ENCODE peak calls at places on chromosomes 2 and 18, in five cellular contexts. One of them, this sample, is unnamed.

GRCh38 chr2:29417630-29418029 is 302.4 kb downstream of the CLIP4 start:
- DNase-seq in IMR-90: no peak
- DNase-seq in body of pancreas: no peak
- DNase-seq in endodermal cell: no peak
- DNase-seq in tibial nerve: no peak
- DNase-seq in this sample: no peak

GRCh38 chr18:3970929-3971328 is 484.2 kb downstream of the DLGAP1 start:
- DNase-seq in IMR-90: no peak
- DNase-seq in body of pancreas: no peak
- DNase-seq in endodermal cell: no peak
- DNase-seq in tibial nerve: no peak
- DNase-seq in this sample: no peak

GRCh38 chr2:26455801-26456700 is 21.9 kb downstream of the OTOF start:
- DNase-seq in IMR-90: no peak
- DNase-seq in body of pancreas: peak
- DNase-seq in endodermal cell: peak
- DNase-seq in tibial nerve: no peak
- DNase-seq in this sample: no peak

GRCh38 chr2:234451242-234451641 is 45.6 kb downstream of the ARL4C start:
- DNase-seq in IMR-90: no peak
- DNase-seq in body of pancreas: no peak
- DNase-seq in endodermal cell: no peak
- DNase-seq in tibial nerve: no peak
- DNase-seq in this sample: no peak

GRCh38 chr2:240916571-240917008 is 10.5 kb downstream of the CROCC2 start:
- DNase-seq in IMR-90: peak
- DNase-seq in body of pancreas: peak
- DNase-seq in endodermal cell: peak
- DNase-seq in tibial nerve: peak
- DNase-seq in this sample: no peak

GRCh38 chr2:26001743-26002341 is 19.5 kb upstream of the KIF3C start:
- DNase-seq in IMR-90: peak
- DNase-seq in body of pancreas: peak
- DNase-seq in endodermal cell: no peak
- DNase-seq in tibial nerve: peak
- DNase-seq in this sample: no peak

GRCh38 chr2:148900350-148900749 is 25.3 kb downstream of the KIF5C start:
- DNase-seq in IMR-90: no peak
- DNase-seq in body of pancreas: no peak
- DNase-seq in endodermal cell: no peak
- DNase-seq in tibial nerve: no peak
- DNase-seq in this sample: no peak

GRCh38 chr2:120831106-120831505 is 95.4 kb downstream of the GLI2 start:
- DNase-seq in IMR-90: no peak
- DNase-seq in body of pancreas: no peak
- DNase-seq in endodermal cell: no peak
- DNase-seq in tibial nerve: no peak
- DNase-seq in this sample: no peak

GRCh38 chr2:61151434-61151833 is 10.6 kb upstream of the C2orf74 start:
- DNase-seq in IMR-90: peak
- DNase-seq in body of pancreas: no peak
- DNase-seq in endodermal cell: no peak
- DNase-seq in tibial nerve: no peak
- DNase-seq in this sample: no peak

GRCh38 chr2:47344890-47345583 is 57.9 kb upstream of the MSH2 start:
- DNase-seq in IMR-90: peak
- DNase-seq in body of pancreas: peak
- DNase-seq in endodermal cell: peak
- DNase-seq in tibial nerve: no peak
- DNase-seq in this sample: no peak

GRCh38 chr2:98935111-98935770 is 784 bp downstream of the CRACDL start:
- DNase-seq in IMR-90: no peak
- DNase-seq in body of pancreas: no peak
- DNase-seq in endodermal cell: peak
- DNase-seq in tibial nerve: no peak
- DNase-seq in this sample: no peak

GRCh38 chr2:157785866-157786662 is 90.1 kb downstream of the ACVR1 start:
- DNase-seq in IMR-90: peak
- DNase-seq in body of pancreas: no peak
- DNase-seq in endodermal cell: no peak
- DNase-seq in tibial nerve: no peak
- DNase-seq in this sample: no peak

GRCh38 chr2:59080465-59081181 is 839.5 kb upstream of the FANCL start:
- DNase-seq in IMR-90: no peak
- DNase-seq in body of pancreas: no peak
- DNase-seq in endodermal cell: no peak
- DNase-seq in tibial nerve: no peak
- DNase-seq in this sample: no peak

GRCh38 chr2:127678991-127679390 is 3.7 kb upstream of the LIMS2 start:
- DNase-seq in IMR-90: no peak
- DNase-seq in body of pancreas: no peak
- DNase-seq in endodermal cell: peak
- DNase-seq in tibial nerve: no peak
- DNase-seq in this sample: no peak

GRCh38 chr2:236919209-236919608 is 166.5 kb upstream of the COPS8 start:
- DNase-seq in IMR-90: peak
- DNase-seq in body of pancreas: peak
- DNase-seq in endodermal cell: no peak
- DNase-seq in tibial nerve: no peak
- DNase-seq in this sample: no peak

GRCh38 chr18:27136208-27136535 is 48.9 kb downstream of the CHST9 start:
- DNase-seq in IMR-90: no peak
- DNase-seq in body of pancreas: peak
- DNase-seq in endodermal cell: peak
- DNase-seq in tibial nerve: no peak
- DNase-seq in this sample: no peak

GRCh38 chr2:23453936-23454460 is 69.0 kb downstream of the KLHL29 start:
- DNase-seq in IMR-90: no peak
- DNase-seq in body of pancreas: no peak
- DNase-seq in endodermal cell: no peak
- DNase-seq in tibial nerve: no peak
- DNase-seq in this sample: no peak

GRCh38 chr2:233208382-233209116 is 42.9 kb upstream of the ATG16L1 start:
- DNase-seq in IMR-90: no peak
- DNase-seq in body of pancreas: no peak
- DNase-seq in endodermal cell: no peak
- DNase-seq in tibial nerve: no peak
- DNase-seq in this sample: no peak

GRCh38 chr2:39304729-39305128 is 61.0 kb upstream of the CDKL4 start:
- DNase-seq in IMR-90: no peak
- DNase-seq in body of pancreas: no peak
- DNase-seq in endodermal cell: no peak
- DNase-seq in tibial nerve: no peak
- DNase-seq in this sample: no peak

GRCh38 chr2:176405477-176405876 is 136.2 kb downstream of the MTX2 start:
- DNase-seq in IMR-90: no peak
- DNase-seq in body of pancreas: no peak
- DNase-seq in endodermal cell: no peak
- DNase-seq in tibial nerve: no peak
- DNase-seq in this sample: no peak

GRCh38 chr2:121880283-121880682 is 124.8 kb downstream of the TSN start:
- DNase-seq in IMR-90: no peak
- DNase-seq in body of pancreas: no peak
- DNase-seq in endodermal cell: no peak
- DNase-seq in tibial nerve: no peak
- DNase-seq in this sample: no peak

GRCh38 chr18:48459016-48459415 is 49.8 kb upstream of the ZBTB7C start:
- DNase-seq in IMR-90: no peak
- DNase-seq in body of pancreas: peak
- DNase-seq in endodermal cell: no peak
- DNase-seq in tibial nerve: no peak
- DNase-seq in this sample: peak

GRCh38 chr2:196499686-196500085 is 139.8 kb upstream of the CCDC150 start:
- DNase-seq in IMR-90: no peak
- DNase-seq in body of pancreas: no peak
- DNase-seq in endodermal cell: no peak
- DNase-seq in tibial nerve: no peak
- DNase-seq in this sample: no peak

GRCh38 chr2:54575379-54575888 is 119.3 kb downstream of the SPTBN1 start:
- DNase-seq in IMR-90: peak
- DNase-seq in body of pancreas: peak
- DNase-seq in endodermal cell: no peak
- DNase-seq in tibial nerve: no peak
- DNase-seq in this sample: no peak

GRCh38 chr18:9017900-9018217 is 84.6 kb upstream of the NDUFV2 start:
- DNase-seq in IMR-90: peak
- DNase-seq in body of pancreas: peak
- DNase-seq in endodermal cell: no peak
- DNase-seq in tibial nerve: no peak
- DNase-seq in this sample: no peak

GRCh38 chr2:104885119-104885777 is 31.3 kb downstream of the POU3F3 start:
- DNase-seq in IMR-90: no peak
- DNase-seq in body of pancreas: no peak
- DNase-seq in endodermal cell: no peak
- DNase-seq in tibial nerve: no peak
- DNase-seq in this sample: peak

GRCh38 chr2:33804155-33804554 is 205.1 kb upstream of the FAM98A start:
- DNase-seq in IMR-90: no peak
- DNase-seq in body of pancreas: no peak
- DNase-seq in endodermal cell: no peak
- DNase-seq in tibial nerve: no peak
- DNase-seq in this sample: no peak

GRCh38 chr2:146890491-146890890 is 954.3 kb upstream of the ACVR2A start:
- DNase-seq in IMR-90: no peak
- DNase-seq in body of pancreas: no peak
- DNase-seq in endodermal cell: no peak
- DNase-seq in tibial nerve: no peak
- DNase-seq in this sample: no peak

GRCh38 chr2:227477291-227477690 is 5.3 kb downstream of the AGFG1 start:
- DNase-seq in IMR-90: peak
- DNase-seq in body of pancreas: no peak
- DNase-seq in endodermal cell: no peak
- DNase-seq in tibial nerve: no peak
- DNase-seq in this sample: no peak

GRCh38 chr2:227485429-227485828 is 13.5 kb downstream of the AGFG1 start:
- DNase-seq in IMR-90: no peak
- DNase-seq in body of pancreas: no peak
- DNase-seq in endodermal cell: no peak
- DNase-seq in tibial nerve: no peak
- DNase-seq in this sample: no peak

GRCh38 chr2:227482638-227483340 is 10.8 kb downstream of the AGFG1 start:
- DNase-seq in IMR-90: no peak
- DNase-seq in body of pancreas: no peak
- DNase-seq in endodermal cell: no peak
- DNase-seq in tibial nerve: no peak
- DNase-seq in this sample: no peak

GRCh38 chr2:227480528-227480927 is 8.6 kb downstream of the AGFG1 start:
- DNase-seq in IMR-90: no peak
- DNase-seq in body of pancreas: no peak
- DNase-seq in endodermal cell: no peak
- DNase-seq in tibial nerve: no peak
- DNase-seq in this sample: no peak

DNA sequence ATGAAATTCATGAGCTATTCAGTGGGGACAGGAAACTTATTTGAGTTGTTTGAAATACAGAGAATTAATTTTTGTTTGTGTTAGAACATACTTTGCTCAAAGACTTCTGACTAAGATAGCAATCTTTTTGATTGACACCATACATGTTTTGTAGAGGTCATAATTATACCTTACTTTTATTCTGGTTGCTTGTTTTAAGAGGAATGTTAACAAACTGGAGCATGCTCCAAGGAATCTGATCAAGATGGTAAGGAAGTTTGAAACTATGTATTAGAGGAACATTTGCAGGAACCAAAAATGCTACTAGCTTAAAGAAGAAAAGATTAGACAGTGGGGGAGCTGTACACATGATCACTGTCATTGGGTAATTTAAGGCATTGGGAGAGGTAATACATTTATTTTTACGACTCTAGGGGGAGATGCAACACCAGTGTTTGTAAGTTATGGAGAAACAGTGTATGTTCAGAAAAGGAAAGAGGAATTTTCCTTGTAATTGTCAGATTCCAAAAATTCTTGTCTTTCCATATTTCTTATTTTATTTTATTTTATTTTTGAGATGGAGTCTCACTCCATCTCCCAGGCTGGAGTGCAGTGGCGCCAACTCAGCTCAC is 8.0 kb downstream of the AGFG1 start:
- DNase-seq in IMR-90: peak
- DNase-seq in body of pancreas: no peak
- DNase-seq in endodermal cell: no peak
- DNase-seq in tibial nerve: no peak
- DNase-seq in this sample: no peak
- TF ChIP-seq CTCF in IMR-90: peak
- TF ChIP-seq CTCF in body of pancreas: peak
- TF ChIP-seq CTCF in endodermal cell: peak
- TF ChIP-seq CTCF in tibial nerve: peak
- TF ChIP-seq CTCF in this sample: peak

DNA sequence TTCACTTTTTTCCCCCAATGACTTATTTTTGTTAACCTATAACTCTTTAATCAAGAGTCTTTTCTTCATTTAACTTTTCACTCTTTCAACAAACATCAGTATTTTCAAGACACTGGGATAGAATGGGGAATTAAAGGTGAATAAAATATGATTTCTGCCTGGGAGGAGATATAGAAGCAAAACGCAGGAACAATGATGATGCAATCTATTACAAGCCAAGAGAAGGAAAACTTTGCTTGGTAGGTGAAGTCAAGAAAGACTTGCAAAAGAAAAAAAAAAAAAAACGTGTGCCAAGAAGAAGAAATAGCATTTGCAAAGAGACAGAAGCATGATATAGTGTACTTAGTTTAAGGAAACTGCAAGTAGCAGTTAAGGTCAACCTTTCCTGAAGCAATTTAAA is 207.3 kb upstream of the KCNH7 start:
- DNase-seq in IMR-90: no peak
- DNase-seq in body of pancreas: no peak
- DNase-seq in endodermal cell: no peak
- DNase-seq in tibial nerve: no peak
- DNase-seq in this sample: no peak
- TF ChIP-seq CTCF in IMR-90: no peak
- TF ChIP-seq CTCF in body of pancreas: no peak
- TF ChIP-seq CTCF in endodermal cell: no peak
- TF ChIP-seq CTCF in tibial nerve: no peak
- TF ChIP-seq CTCF in this sample: no peak

GRCh38 chr2:70357076-70358071 is 55.5 kb upstream of the FAM136A start:
- DNase-seq in IMR-90: no peak
- DNase-seq in body of pancreas: no peak
- DNase-seq in endodermal cell: no peak
- DNase-seq in tibial nerve: no peak
- DNase-seq in this sample: no peak
- TF ChIP-seq CTCF in IMR-90: no peak
- TF ChIP-seq CTCF in body of pancreas: no peak
- TF ChIP-seq CTCF in endodermal cell: peak
- TF ChIP-seq CTCF in tibial nerve: no peak
- TF ChIP-seq CTCF in this sample: no peak

GRCh38 chr2:31286961-31287550 is 53.1 kb downstream of the EHD3 start:
- DNase-seq in IMR-90: no peak
- DNase-seq in body of pancreas: no peak
- DNase-seq in endodermal cell: no peak
- DNase-seq in tibial nerve: no peak
- DNase-seq in this sample: no peak

GRCh38 chr2:31287681-31288080 is 53.7 kb downstream of the EHD3 start:
- DNase-seq in IMR-90: peak
- DNase-seq in body of pancreas: no peak
- DNase-seq in endodermal cell: no peak
- DNase-seq in tibial nerve: no peak
- DNase-seq in this sample: no peak

GRCh38 chr2:31286230-31286629 is 52.3 kb downstream of the EHD3 start:
- DNase-seq in IMR-90: no peak
- DNase-seq in body of pancreas: no peak
- DNase-seq in endodermal cell: no peak
- DNase-seq in tibial nerve: no peak
- DNase-seq in this sample: no peak

GRCh38 chr2:31282634-31283033 is 48.7 kb downstream of the EHD3 start:
- DNase-seq in IMR-90: no peak
- DNase-seq in body of pancreas: no peak
- DNase-seq in endodermal cell: no peak
- DNase-seq in tibial nerve: no peak
- DNase-seq in this sample: no peak

GRCh38 chr2:31284107-31284506 is 50.2 kb downstream of the EHD3 start:
- DNase-seq in IMR-90: no peak
- DNase-seq in body of pancreas: no peak
- DNase-seq in endodermal cell: no peak
- DNase-seq in tibial nerve: no peak
- DNase-seq in this sample: no peak
- TF ChIP-seq CTCF in IMR-90: no peak
- TF ChIP-seq CTCF in body of pancreas: no peak
- TF ChIP-seq CTCF in endodermal cell: no peak
- TF ChIP-seq CTCF in tibial nerve: no peak
- TF ChIP-seq CTCF in this sample: no peak

This sample was measured in osteocyte.